ENCODE peak calls at places on chromosome 5, in seven cellular contexts. One of them, this sample, is unnamed.

GRCh38 chr5:133539818-133540217 is 72.5 kb downstream of the FSTL4 start:
- DNase-seq in mesendoderm: no peak
- DNase-seq in mesenchymal stem cell: no peak
- DNase-seq in H9: no peak
- DNase-seq in IMR-90: no peak
- DNase-seq in neuronal stem cell: no peak
- DNase-seq in H1: no peak
- DNase-seq in this sample: no peak

GRCh38 chr5:174872271-174872670 is 147.9 kb downstream of the MSX2 start:
- DNase-seq in mesendoderm: no peak
- DNase-seq in mesenchymal stem cell: no peak
- DNase-seq in H9: no peak
- DNase-seq in IMR-90: no peak
- DNase-seq in neuronal stem cell: no peak
- DNase-seq in H1: no peak
- DNase-seq in this sample: peak

GRCh38 chr5:82406200-82406773 is 128.1 kb upstream of the RPS23 start:
- DNase-seq in mesendoderm: peak
- DNase-seq in mesenchymal stem cell: peak
- DNase-seq in H9: no peak
- DNase-seq in IMR-90: peak
- DNase-seq in neuronal stem cell: no peak
- DNase-seq in H1: no peak
- DNase-seq in this sample: peak

GRCh38 chr5:14153932-14154646 is 10.9 kb downstream of the TRIO start:
- DNase-seq in mesendoderm: peak
- DNase-seq in mesenchymal stem cell: peak
- DNase-seq in H9: no peak
- DNase-seq in IMR-90: peak
- DNase-seq in neuronal stem cell: no peak
- DNase-seq in H1: no peak
- DNase-seq in this sample: no peak

GRCh38 chr5:126138475-126139005 is 284.7 kb upstream of the GRAMD2B start:
- DNase-seq in mesendoderm: peak
- DNase-seq in mesenchymal stem cell: peak
- DNase-seq in H9: no peak
- DNase-seq in IMR-90: peak
- DNase-seq in neuronal stem cell: no peak
- DNase-seq in H1: no peak
- DNase-seq in this sample: peak

GRCh38 chr5:128667751-128668150 is 129.7 kb upstream of the FBN2 start:
- DNase-seq in mesendoderm: no peak
- DNase-seq in mesenchymal stem cell: no peak
- DNase-seq in H9: no peak
- DNase-seq in IMR-90: no peak
- DNase-seq in neuronal stem cell: no peak
- DNase-seq in H1: no peak
- DNase-seq in this sample: no peak

GRCh38 chr5:137344723-137345322 is 154.3 kb downstream of the SPOCK1 start:
- DNase-seq in mesendoderm: peak
- DNase-seq in mesenchymal stem cell: peak
- DNase-seq in H9: peak
- DNase-seq in IMR-90: peak
- DNase-seq in neuronal stem cell: peak
- DNase-seq in H1: peak
- DNase-seq in this sample: peak

GRCh38 chr5:59346514-59346913 is 547.0 kb downstream of the PDE4D start:
- DNase-seq in mesendoderm: no peak
- DNase-seq in mesenchymal stem cell: no peak
- DNase-seq in H9: no peak
- DNase-seq in IMR-90: no peak
- DNase-seq in neuronal stem cell: no peak
- DNase-seq in H1: no peak
- DNase-seq in this sample: no peak

GRCh38 chr5:127228540-127229184 is 61.9 kb upstream of the MEGF10 start:
- DNase-seq in mesendoderm: peak
- DNase-seq in mesenchymal stem cell: peak
- DNase-seq in H9: peak
- DNase-seq in IMR-90: no peak
- DNase-seq in neuronal stem cell: peak
- DNase-seq in H1: peak
- DNase-seq in this sample: peak

GRCh38 chr5:158456756-158457155 is 597.8 kb upstream of the CLINT1 start:
- DNase-seq in mesendoderm: peak
- DNase-seq in mesenchymal stem cell: peak
- DNase-seq in H9: no peak
- DNase-seq in IMR-90: peak
- DNase-seq in neuronal stem cell: no peak
- DNase-seq in H1: no peak
- DNase-seq in this sample: peak

GRCh38 chr5:94968507-94969095 is 316.3 kb downstream of the MCTP1 start:
- DNase-seq in mesendoderm: peak
- DNase-seq in mesenchymal stem cell: peak
- DNase-seq in H9: peak
- DNase-seq in IMR-90: peak
- DNase-seq in neuronal stem cell: peak
- DNase-seq in H1: no peak
- DNase-seq in this sample: peak

GRCh38 chr5:77423022-77423750 is 68.9 kb downstream of the WDR41 start:
- DNase-seq in mesendoderm: no peak
- DNase-seq in mesenchymal stem cell: peak
- DNase-seq in H9: no peak
- DNase-seq in IMR-90: no peak
- DNase-seq in neuronal stem cell: no peak
- DNase-seq in H1: no peak
- DNase-seq in this sample: no peak

GRCh38 chr5:158995694-158996173 is 104.0 kb downstream of the EBF1 start:
- DNase-seq in mesendoderm: no peak
- DNase-seq in mesenchymal stem cell: no peak
- DNase-seq in H9: no peak
- DNase-seq in IMR-90: no peak
- DNase-seq in neuronal stem cell: no peak
- DNase-seq in H1: no peak
- DNase-seq in this sample: no peak

GRCh38 chr5:156515121-156515520 is 188.2 kb downstream of the SGCD start:
- DNase-seq in mesendoderm: no peak
- DNase-seq in mesenchymal stem cell: no peak
- DNase-seq in H9: no peak
- DNase-seq in IMR-90: peak
- DNase-seq in neuronal stem cell: no peak
- DNase-seq in H1: no peak
- DNase-seq in this sample: no peak

GRCh38 chr5:61412344-61412743 is 80.3 kb downstream of the ZSWIM6 start:
- DNase-seq in mesendoderm: no peak
- DNase-seq in mesenchymal stem cell: no peak
- DNase-seq in H9: no peak
- DNase-seq in IMR-90: no peak
- DNase-seq in neuronal stem cell: no peak
- DNase-seq in H1: no peak
- DNase-seq in this sample: no peak

GRCh38 chr5:53643445-53643844 is 83.0 kb downstream of the NDUFS4 start:
- DNase-seq in mesendoderm: peak
- DNase-seq in mesenchymal stem cell: no peak
- DNase-seq in H9: no peak
- DNase-seq in IMR-90: no peak
- DNase-seq in neuronal stem cell: peak
- DNase-seq in H1: no peak
- DNase-seq in this sample: peak

GRCh38 chr5:126462239-126463014 is 39.2 kb downstream of the GRAMD2B start:
- DNase-seq in mesendoderm: no peak
- DNase-seq in mesenchymal stem cell: no peak
- DNase-seq in H9: no peak
- DNase-seq in IMR-90: peak
- DNase-seq in neuronal stem cell: no peak
- DNase-seq in H1: no peak
- DNase-seq in this sample: no peak

GRCh38 chr5:87277279-87277835 is 9.7 kb downstream of the RASA1 start:
- DNase-seq in mesendoderm: no peak
- DNase-seq in mesenchymal stem cell: peak
- DNase-seq in H9: no peak
- DNase-seq in IMR-90: peak
- DNase-seq in neuronal stem cell: no peak
- DNase-seq in H1: no peak
- DNase-seq in this sample: peak

GRCh38 chr5:141603912-141604311 is 14.9 kb downstream of the DIAPH1 start:
- DNase-seq in mesendoderm: peak
- DNase-seq in mesenchymal stem cell: no peak
- DNase-seq in H9: no peak
- DNase-seq in IMR-90: no peak
- DNase-seq in neuronal stem cell: no peak
- DNase-seq in H1: no peak
- DNase-seq in this sample: peak

GRCh38 chr5:40547994-40548575 is 131.6 kb upstream of the PTGER4 start:
- DNase-seq in mesendoderm: no peak
- DNase-seq in mesenchymal stem cell: no peak
- DNase-seq in H9: no peak
- DNase-seq in IMR-90: no peak
- DNase-seq in neuronal stem cell: no peak
- DNase-seq in H1: no peak
- DNase-seq in this sample: no peak

GRCh38 chr5:135309391-135310327 is 89.4 kb downstream of the MACROH2A1 start:
- DNase-seq in mesendoderm: no peak
- DNase-seq in mesenchymal stem cell: peak
- DNase-seq in H9: no peak
- DNase-seq in IMR-90: no peak
- DNase-seq in neuronal stem cell: no peak
- DNase-seq in H1: no peak
- DNase-seq in this sample: no peak

GRCh38 chr5:156051972-156052371 is 275.0 kb upstream of the SGCD start:
- DNase-seq in mesendoderm: peak
- DNase-seq in mesenchymal stem cell: no peak
- DNase-seq in H9: peak
- DNase-seq in IMR-90: no peak
- DNase-seq in neuronal stem cell: no peak
- DNase-seq in H1: no peak
- DNase-seq in this sample: no peak

GRCh38 chr5:43839218-43839617 is 236.2 kb downstream of the NNT start:
- DNase-seq in mesendoderm: no peak
- DNase-seq in mesenchymal stem cell: peak
- DNase-seq in H9: no peak
- DNase-seq in IMR-90: peak
- DNase-seq in neuronal stem cell: no peak
- DNase-seq in H1: no peak
- DNase-seq in this sample: no peak

GRCh38 chr5:31935702-31936347 is 238.3 kb downstream of the GOLPH3 start:
- DNase-seq in mesendoderm: no peak
- DNase-seq in mesenchymal stem cell: no peak
- DNase-seq in H9: no peak
- DNase-seq in IMR-90: no peak
- DNase-seq in neuronal stem cell: no peak
- DNase-seq in H1: no peak
- DNase-seq in this sample: peak

GRCh38 chr5:31939151-31939550 is 235.0 kb downstream of the GOLPH3 start:
- DNase-seq in mesendoderm: no peak
- DNase-seq in mesenchymal stem cell: peak
- DNase-seq in H9: no peak
- DNase-seq in IMR-90: no peak
- DNase-seq in neuronal stem cell: no peak
- DNase-seq in H1: no peak
- DNase-seq in this sample: peak

GRCh38 chr5:31937703-31938102 is 236.4 kb downstream of the GOLPH3 start:
- DNase-seq in mesendoderm: no peak
- DNase-seq in mesenchymal stem cell: no peak
- DNase-seq in H9: no peak
- DNase-seq in IMR-90: no peak
- DNase-seq in neuronal stem cell: no peak
- DNase-seq in H1: no peak
- DNase-seq in this sample: peak

GRCh38 chr5:31937226-31937625 is 236.9 kb downstream of the GOLPH3 start:
- DNase-seq in mesendoderm: no peak
- DNase-seq in mesenchymal stem cell: no peak
- DNase-seq in H9: no peak
- DNase-seq in IMR-90: no peak
- DNase-seq in neuronal stem cell: no peak
- DNase-seq in H1: no peak
- DNase-seq in this sample: no peak

GRCh38 chr5:31936699-31937098 is 237.4 kb downstream of the GOLPH3 start:
- DNase-seq in mesendoderm: no peak
- DNase-seq in mesenchymal stem cell: no peak
- DNase-seq in H9: no peak
- DNase-seq in IMR-90: no peak
- DNase-seq in neuronal stem cell: no peak
- DNase-seq in H1: no peak
- DNase-seq in this sample: no peak
- H3K18ac ChIP-seq in mesendoderm: no peak
- H3K18ac ChIP-seq in mesenchymal stem cell: no peak
- H3K18ac ChIP-seq in H9: no peak
- H3K18ac ChIP-seq in IMR-90: no peak
- H3K18ac ChIP-seq in neuronal stem cell: no peak
- H3K18ac ChIP-seq in H1: no peak
- H3K18ac ChIP-seq in this sample: no peak

GRCh38 chr5:140134277-140134935 is 8.7 kb downstream of the IGIP start:
- DNase-seq in mesendoderm: no peak
- DNase-seq in mesenchymal stem cell: no peak
- DNase-seq in H9: no peak
- DNase-seq in IMR-90: no peak
- DNase-seq in neuronal stem cell: no peak
- DNase-seq in H1: no peak
- DNase-seq in this sample: peak
- H3K18ac ChIP-seq in mesendoderm: no peak
- H3K18ac ChIP-seq in mesenchymal stem cell: no peak
- H3K18ac ChIP-seq in H9: no peak
- H3K18ac ChIP-seq in IMR-90: no peak
- H3K18ac ChIP-seq in neuronal stem cell: no peak
- H3K18ac ChIP-seq in H1: no peak
- H3K18ac ChIP-seq in this sample: no peak

DNA sequence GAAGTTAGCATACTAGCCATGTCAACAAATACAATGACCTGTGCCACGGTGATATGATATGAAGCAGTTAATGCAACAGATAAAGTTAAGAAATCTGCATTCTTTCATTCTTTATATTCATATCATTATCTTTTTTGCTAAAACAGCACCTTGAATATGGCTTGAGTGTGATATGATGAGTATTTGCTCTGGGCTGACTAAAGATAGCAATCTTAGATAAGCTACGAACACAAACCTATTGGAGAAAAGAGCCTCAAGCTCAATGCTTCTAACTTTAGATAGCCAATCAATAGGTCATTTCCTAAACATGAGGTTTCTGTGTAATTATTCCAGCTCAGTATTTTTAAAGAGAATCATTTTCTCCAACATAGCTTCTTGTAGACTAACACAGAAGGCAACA is 61.7 kb downstream of the NR2F1 start:
- DNase-seq in mesendoderm: no peak
- DNase-seq in mesenchymal stem cell: no peak
- DNase-seq in H9: no peak
- DNase-seq in IMR-90: no peak
- DNase-seq in neuronal stem cell: no peak
- DNase-seq in H1: no peak
- DNase-seq in this sample: peak
- H3K18ac ChIP-seq in mesendoderm: no peak
- H3K18ac ChIP-seq in mesenchymal stem cell: no peak
- H3K18ac ChIP-seq in H9: no peak
- H3K18ac ChIP-seq in IMR-90: no peak
- H3K18ac ChIP-seq in neuronal stem cell: no peak
- H3K18ac ChIP-seq in H1: no peak
- H3K18ac ChIP-seq in this sample: no peak

GRCh38 chr5:154893381-154893780 is 35.0 kb downstream of the CNOT8 start:
- DNase-seq in mesendoderm: no peak
- DNase-seq in mesenchymal stem cell: no peak
- DNase-seq in H9: no peak
- DNase-seq in IMR-90: no peak
- DNase-seq in neuronal stem cell: no peak
- DNase-seq in H1: no peak
- DNase-seq in this sample: peak
- H3K18ac ChIP-seq in mesendoderm: no peak
- H3K18ac ChIP-seq in mesenchymal stem cell: no peak
- H3K18ac ChIP-seq in H9: no peak
- H3K18ac ChIP-seq in IMR-90: no peak
- H3K18ac ChIP-seq in neuronal stem cell: no peak
- H3K18ac ChIP-seq in H1: no peak
- H3K18ac ChIP-seq in this sample: no peak

GRCh38 chr5:64979518-64979917 is 210.8 kb downstream of the CWC27 start:
- DNase-seq in mesendoderm: no peak
- DNase-seq in mesenchymal stem cell: no peak
- DNase-seq in H9: no peak
- DNase-seq in IMR-90: no peak
- DNase-seq in neuronal stem cell: no peak
- DNase-seq in H1: no peak
- DNase-seq in this sample: no peak
- H3K18ac ChIP-seq in mesendoderm: no peak
- H3K18ac ChIP-seq in mesenchymal stem cell: no peak
- H3K18ac ChIP-seq in H9: no peak
- H3K18ac ChIP-seq in IMR-90: no peak
- H3K18ac ChIP-seq in neuronal stem cell: no peak
- H3K18ac ChIP-seq in H1: no peak
- H3K18ac ChIP-seq in this sample: no peak

This sample was measured in trophoblast cell.